ENCODE peak calls at places on chromosomes 16 and 17, in five cellular contexts. R is A172, X is cardiac fibroblast, P is NCI-H345, S is kidney epithelial cell. G is an unnamed sample.

GRCh38 chr17:17132746-17133145 is 73.4 kb downstream of the PLD6 start:
- DNase-seq in S (no peak), X (no peak), R (no peak), P (no peak), G (no peak)

GRCh38 chr17:75835315-75835987 is 8.8 kb downstream of the UNC13D start:
- DNase-seq in P (no peak), S (no peak), R (no peak), X (no peak), G (no peak)

GRCh38 chr17:18377437-18378204 is at the start of gene EVPLL:
- DNase-seq in P (no peak), X (no peak), S (peak), R (peak), G (peak)

GRCh38 chr17:62966426-62967110 is 533 bp downstream of the TANC2 start:
- DNase-seq in S (no peak), X (no peak), R (no peak), P (peak), G (no peak)

GRCh38 chr16:19599968-19600716 is 44.6 kb downstream of the VPS35L start:
- DNase-seq in S (no peak), R (no peak), X (no peak), P (no peak), G (no peak)

GRCh38 chr17:50210249-50211225 is 9.1 kb upstream of the COL1A1 start:
- DNase-seq in S (peak), P (no peak), X (peak), R (peak), G (peak)

GRCh38 chr17:2745317-2746037 is 4.0 kb downstream of the CCDC92B start:
- DNase-seq in S (no peak), X (no peak), P (no peak), R (no peak), G (no peak)

GRCh38 chr17:15406081-15406480 is 61.3 kb downstream of the CDRT4 start:
- DNase-seq in P (no peak), X (peak), R (peak), S (no peak), G (no peak)

GRCh38 chr16:31472559-31473203 is 729 bp downstream of the TGFB1I1 start:
- DNase-seq in P (peak), S (no peak), X (peak), R (peak), G (peak)

GRCh38 chr17:79038545-79039135 is 14.7 kb downstream of the C1QTNF1 start:
- DNase-seq in R (peak), P (no peak), S (no peak), X (peak), G (peak)

GRCh38 chr16:27489421-27489820 is 60.3 kb downstream of the GTF3C1 start:
- DNase-seq in X (no peak), S (no peak), P (no peak), R (no peak), G (no peak)

GRCh38 chr16:89601906-89602272 is 11.6 kb upstream of the DPEP1 start:
- DNase-seq in S (no peak), R (no peak), X (no peak), P (no peak), G (peak)